ENCODE peak calls at places on chromosomes 1 and 21, in ten cellular contexts. G, B, D, O, W, M, F, K, Y and V are unnamed samples.

GRCh38 chr1:180026556-180026955 is 71.9 kb downstream of the CEP350 start:
- DNase-seq in G (no peak), B (no peak), D (peak; percentile 45), O (no peak), W (peak; percentile 60), M (no peak), F (no peak), K (no peak), Y (no peak), V (no peak)

GRCh38 chr21:14877581-14878228 is 187.1 kb downstream of the NRIP1 start:
- DNase-seq in G (peak; percentile 54), B (no peak), D (peak; percentile 49), O (no peak), W (peak; percentile 65), M (no peak), F (no peak), K (no peak), Y (no peak), V (no peak)

GRCh38 chr1:22330763-22331119 is 120.9 kb upstream of the ZBTB40 start:
- DNase-seq in G (no peak), B (no peak), D (no peak), O (no peak), W (no peak), M (no peak), F (no peak), K (no peak), Y (no peak), V (no peak)

GRCh38 chr1:165144757-165145397 is 211.6 kb downstream of the LMX1A start:
- DNase-seq in G (peak; percentile 81), B (peak; percentile 8), D (peak; percentile 44), O (peak; percentile 25), W (peak; percentile 25), M (peak; percentile 21), F (peak; percentile 38), K (no peak), Y (peak; percentile 60), V (peak; percentile 61)

GRCh38 chr1:242854466-242854865 is 330.0 kb upstream of the PLD5 start:
- DNase-seq in G (no peak), B (no peak), D (no peak), O (no peak), W (no peak), M (no peak), F (no peak), K (no peak), Y (no peak), V (no peak)

GRCh38 chr1:93715529-93716126 is 34.0 kb upstream of the BCAR3 start:
- DNase-seq in G (no peak), B (no peak), D (peak; percentile 32), O (no peak), W (peak; percentile 83), M (peak; percentile 48), F (no peak), K (no peak), Y (no peak), V (no peak)

GRCh38 chr1:45954401-45954847 is 151.0 kb downstream of the MAST2 start:
- DNase-seq in G (peak; percentile 83), B (peak; percentile 26), D (peak; percentile 82), O (no peak), W (peak; percentile 88), M (no peak), F (no peak), K (no peak), Y (no peak), V (no peak)

GRCh38 chr21:14757533-14758327 is 211.6 kb upstream of the SAMSN1 start:
- DNase-seq in G (no peak), B (no peak), D (no peak), O (no peak), W (no peak), M (no peak), F (no peak), K (no peak), Y (no peak), V (no peak)

GRCh38 chr1:66372522-66373071 is 161.4 kb upstream of the SGIP1 start:
- DNase-seq in G (no peak), B (no peak), D (no peak), O (no peak), W (no peak), M (no peak), F (no peak), K (no peak), Y (no peak), V (no peak)

GRCh38 chr1:31760422-31760900 is 3.7 kb downstream of the ADGRB2 start:
- DNase-seq in G (peak; percentile 64), B (no peak), D (no peak), O (no peak), W (peak; percentile 18), M (no peak), F (peak; percentile 56), K (no peak), Y (peak; percentile 24), V (no peak)

GRCh38 chr1:218488986-218489385 is 143.8 kb downstream of the TGFB2 start:
- DNase-seq in G (no peak), B (no peak), D (peak; percentile 22), O (no peak), W (peak; percentile 97), M (no peak), F (no peak), K (no peak), Y (no peak), V (no peak)

GRCh38 chr1:183370399-183371058 is 47.7 kb downstream of the NMNAT2 start:
- DNase-seq in G (no peak), B (no peak), D (no peak), O (no peak), W (no peak), M (no peak), F (no peak), K (no peak), Y (peak; percentile 97), V (no peak)

GRCh38 chr1:100366209-100366525 is 13.9 kb downstream of the CDC14A start:
- DNase-seq in G (no peak), B (no peak), D (no peak), O (no peak), W (no peak), M (no peak), F (no peak), K (no peak), Y (no peak), V (no peak)
- H3K4me3 ChIP-seq in G (no peak overlapping the region), B (no peak overlapping the region), D (no peak overlapping the region), O (no peak overlapping the region), W (no peak overlapping the region), M (no peak overlapping the region), F (no peak overlapping the region), K (no peak overlapping the region), Y (no peak overlapping the region), V (no peak overlapping the region)

DNA sequence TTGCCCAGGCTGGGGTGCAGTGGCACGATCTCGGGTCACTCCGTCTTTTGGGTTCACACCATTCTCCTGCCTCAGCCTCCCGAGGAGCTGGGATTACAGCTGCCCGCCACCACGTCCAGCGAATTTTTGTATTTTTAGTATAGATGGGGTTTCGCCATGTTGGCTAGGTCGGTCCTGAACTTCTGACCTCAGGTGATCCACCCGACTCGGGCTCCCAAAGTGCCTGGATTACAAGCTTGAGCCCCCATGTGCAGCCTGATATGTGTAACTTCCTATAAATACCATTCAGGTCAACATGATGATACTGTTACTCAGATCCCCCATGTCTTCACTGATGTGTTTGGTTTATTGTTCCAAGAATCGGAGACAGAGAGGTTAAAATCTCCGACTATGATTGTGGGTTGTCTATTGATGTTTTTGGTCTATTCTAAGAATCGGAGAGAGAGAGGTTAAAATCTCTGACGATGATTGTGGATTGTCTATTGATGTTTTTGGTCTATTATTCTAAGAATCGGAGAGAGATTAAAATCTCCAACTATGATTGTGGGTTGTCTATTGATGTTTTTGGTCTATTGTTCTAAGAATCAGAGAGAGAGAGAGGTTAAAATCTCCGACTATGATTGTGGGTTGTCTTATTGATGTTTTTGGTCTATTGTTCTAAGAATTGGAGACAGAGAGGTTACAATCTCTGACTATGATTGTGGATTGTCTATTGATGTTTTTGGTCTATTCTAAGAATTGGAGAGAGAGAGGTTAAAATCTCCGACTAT is 17.0 kb downstream of the C1orf159 start:
- DNase-seq in G (no peak), B (no peak), D (no peak), O (no peak), W (no peak), M (no peak), F (no peak), K (no peak), Y (no peak), V (no peak)
- H3K27ac ChIP-seq in G (no peak overlapping the region), B (no peak overlapping the region), D (no peak overlapping the region), O (no peak overlapping the region), W (no peak overlapping the region), M (no peak overlapping the region), F (no peak overlapping the region), K (peak overlapping the region; percentile 55), Y (no peak overlapping the region), V (peak overlapping the region; percentile 53)

GRCh38 chr1:163202833-163203451 is at the start of gene RGS5:
- DNase-seq in G (no peak), B (no peak), D (peak; percentile 40), O (no peak), W (peak; percentile 74), M (no peak), F (peak; percentile 73), K (no peak), Y (no peak), V (no peak)

GRCh38 chr1:163203561-163203960 is 845 bp upstream of the RGS5 start:
- DNase-seq in G (no peak), B (no peak), D (peak; percentile 3), O (no peak), W (peak; percentile 14), M (no peak), F (no peak), K (no peak), Y (no peak), V (no peak)

GRCh38 chr1:163197022-163197421 is 5.7 kb downstream of the RGS5 start:
- DNase-seq in G (no peak), B (no peak), D (no peak), O (no peak), W (peak; percentile 23), M (no peak), F (no peak), K (no peak), Y (no peak), V (no peak)

GRCh38 chr1:163205513-163205912 is 2.8 kb upstream of the RGS5 start:
- DNase-seq in G (no peak), B (no peak), D (peak; percentile 46), O (no peak), W (peak; percentile 58), M (no peak), F (no peak), K (no peak), Y (no peak), V (no peak)

GRCh38 chr1:163201906-163202305 is 810 bp downstream of the RGS5 start:
- DNase-seq in G (no peak), B (no peak), D (no peak), O (no peak), W (no peak), M (no peak), F (no peak), K (no peak), Y (no peak), V (no peak)
- H3K4me3 ChIP-seq in G (no peak overlapping the region), B (no peak overlapping the region), D (no peak overlapping the region), O (peak overlapping the region; percentile 47), W (no peak overlapping the region), M (peak overlapping the region; percentile 57), F (peak overlapping the region; percentile 66), K (no peak overlapping the region), Y (no peak overlapping the region), V (peak overlapping the region; percentile 33)

GRCh38 chr1:37930246-37931142 is 16.4 kb downstream of the INPP5B start:
- DNase-seq in G (peak; percentile 62), B (no peak), D (peak; percentile 13), O (no peak), W (peak; percentile 12), M (peak; percentile 34), F (no peak), K (peak; percentile 14), Y (peak; percentile 77), V (no peak)
- H3K27ac ChIP-seq in G (peak overlapping the region; percentile 44), B (no peak overlapping the region), D (no peak overlapping the region), O (peak overlapping the region; percentile 73), W (no peak overlapping the region), M (peak overlapping the region; percentile 86), F (no peak overlapping the region), K (peak overlapping the region; percentile 28), Y (peak overlapping the region; percentile 57), V (no peak overlapping the region)